ENCODE peak calls at places on chromosomes 1 and 21, in eight cellular contexts. P is K562, V is transverse colon, Q is SK-N-SH, A is ovary, U is tibial nerve, R is suprapubic skin, T is A549. H is an unnamed sample.

GRCh38 chr1:207873055-207873890 is 37.7 kb downstream of the CD34 start:
- DNase-seq in Q (no peak), V (no peak), U (no peak), T (no peak), R (no peak), P (no peak), A (no peak), H (no peak)

GRCh38 chr1:112722601-112723510 is 7.7 kb upstream of the PPM1J start:
- DNase-seq in Q (no peak), U (no peak), R (peak), T (no peak), P (no peak), V (no peak), A (peak), H (no peak)

GRCh38 chr1:2344744-2345296 is 46.5 kb downstream of the MORN1 start:
- DNase-seq in R (peak), T (no peak), A (peak), Q (no peak), P (no peak), U (no peak), V (no peak), H (no peak)

GRCh38 chr1:201146626-201147390 is 7.5 kb downstream of the TMEM9 start:
- DNase-seq in R (peak), A (peak), V (no peak), U (no peak), Q (no peak), P (no peak), T (no peak), H (no peak)

GRCh38 chr1:239293350-239294111 is 92.8 kb upstream of the CHRM3 start:
- DNase-seq in Q (no peak), A (no peak), U (no peak), R (no peak), P (no peak), V (peak), T (no peak), H (no peak)

GRCh38 chr1:109357673-109358072 is 40.0 kb downstream of the SORT1 start:
- DNase-seq in V (no peak), R (no peak), Q (no peak), U (no peak), A (no peak), P (no peak), T (no peak), H (no peak)

GRCh38 chr1:40014253-40014706 is 26.2 kb upstream of the CAP1 start:
- DNase-seq in T (no peak), P (no peak), V (no peak), Q (no peak), R (no peak), U (no peak), A (no peak), H (no peak)

GRCh38 chr1:246602194-246602593 is 35.9 kb downstream of the CNST start:
- DNase-seq in T (no peak), P (no peak), A (no peak), R (no peak), Q (no peak), U (no peak), V (no peak), H (no peak)

GRCh38 chr1:220045356-220046051 is 801 bp downstream of the EPRS1 start:
- DNase-seq in P (peak), A (no peak), R (no peak), Q (peak), U (no peak), T (peak), V (no peak), H (no peak)

GRCh38 chr21:15057290-15057689 is 7.5 kb downstream of the NRIP1 start:
- DNase-seq in R (no peak), V (peak), A (no peak), T (no peak), U (no peak), P (no peak), Q (no peak), H (no peak)

GRCh38 chr1:232012773-232013386 is 386.3 kb downstream of the DISC1 start:
- DNase-seq in Q (no peak), R (no peak), V (peak), P (no peak), T (no peak), A (peak), U (no peak), H (no peak)

GRCh38 chr1:173960625-173961024 is 43.5 kb upstream of the SERPINC1 start:
- DNase-seq in R (no peak), P (no peak), A (no peak), T (no peak), V (no peak), Q (peak), U (no peak), H (no peak)

GRCh38 chr1:242189591-242189990 is 190.7 kb upstream of the MAP1LC3C start:
- DNase-seq in V (no peak), P (no peak), Q (peak), A (no peak), T (peak), U (no peak), R (no peak), H (no peak)

GRCh38 chr1:227786673-227787512 is 28.6 kb upstream of the PRSS38 start:
- DNase-seq in V (peak), T (no peak), Q (peak), P (no peak), U (peak), R (peak), A (no peak), H (peak)

GRCh38 chr1:53754484-53755312 is 15.7 kb upstream of the GLIS1 start:
- DNase-seq in P (peak), Q (peak), R (no peak), U (no peak), A (no peak), T (peak), V (peak), H (no peak)

GRCh38 chr1:206668874-206669410 is 15.8 kb upstream of the MAPKAPK2 start:
- DNase-seq in R (no peak), A (no peak), P (no peak), T (no peak), U (no peak), Q (no peak), V (no peak), H (no peak)
- H3K27ac ChIP-seq in R (no peak), A (no peak), P (no peak), T (no peak), U (no peak), Q (no peak), V (no peak), H (no peak)

GRCh38 chr1:83882906-83883305 is 116.0 kb downstream of the TTLL7 start:
- DNase-seq in Q (no peak), A (no peak), T (peak), R (no peak), P (peak), V (peak), U (no peak), H (no peak)

GRCh38 chr1:83889707-83890106 is 109.2 kb downstream of the TTLL7 start:
- DNase-seq in P (no peak), A (no peak), Q (no peak), T (no peak), V (no peak), R (no peak), U (no peak), H (no peak)

GRCh38 chr1:83887483-83887882 is 111.4 kb downstream of the TTLL7 start:
- DNase-seq in Q (no peak), A (no peak), U (no peak), T (no peak), P (no peak), R (no peak), V (no peak), H (no peak)

DNA sequence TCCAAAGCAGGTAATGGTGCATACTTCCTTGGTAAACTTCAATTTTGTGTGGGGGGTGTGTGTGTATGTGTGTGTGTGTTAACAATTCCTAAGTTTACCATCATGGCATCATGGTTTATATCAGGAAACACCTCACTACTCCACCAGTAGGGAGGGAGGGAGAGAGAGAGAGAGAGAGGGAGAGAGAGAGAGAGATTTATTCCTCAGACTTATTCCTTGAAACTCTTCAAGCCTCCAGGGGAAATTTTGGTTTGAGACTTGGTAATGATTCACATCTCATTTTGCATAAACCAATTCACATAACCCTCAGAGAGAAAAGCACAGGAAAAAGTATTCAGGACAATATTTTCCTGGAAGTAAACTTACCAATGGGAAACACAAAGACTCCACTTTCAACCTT is 115.0 kb downstream of the TTLL7 start:
- DNase-seq in V (no peak), U (no peak), R (no peak), T (no peak), P (no peak), Q (no peak), A (no peak), H (no peak)
- TF ChIP-seq EP300 in V (no peak), U (no peak), R (no peak), T (no peak), P (no peak), Q (no peak), A (no peak), H (no peak)

GRCh38 chr1:166169182-166169581 is 2.4 kb upstream of the FAM78B start:
- DNase-seq in P (no peak), T (no peak), A (no peak), U (no peak), R (no peak), Q (no peak), V (no peak), H (no peak)

GRCh38 chr1:166166701-166167394 is at the start of gene FAM78B:
- DNase-seq in P (peak), U (peak), Q (peak), V (peak), T (peak), A (peak), R (peak), H (peak)

GRCh38 chr1:166166400-166166699 is 451 bp downstream of the FAM78B start:
- DNase-seq in V (no peak), P (no peak), U (no peak), T (no peak), A (no peak), R (no peak), Q (no peak), H (no peak)

GRCh38 chr1:166165661-166166399 is 971 bp downstream of the FAM78B start:
- DNase-seq in V (peak), Q (peak), A (peak), P (no peak), R (no peak), U (no peak), T (peak), H (no peak)

DNA sequence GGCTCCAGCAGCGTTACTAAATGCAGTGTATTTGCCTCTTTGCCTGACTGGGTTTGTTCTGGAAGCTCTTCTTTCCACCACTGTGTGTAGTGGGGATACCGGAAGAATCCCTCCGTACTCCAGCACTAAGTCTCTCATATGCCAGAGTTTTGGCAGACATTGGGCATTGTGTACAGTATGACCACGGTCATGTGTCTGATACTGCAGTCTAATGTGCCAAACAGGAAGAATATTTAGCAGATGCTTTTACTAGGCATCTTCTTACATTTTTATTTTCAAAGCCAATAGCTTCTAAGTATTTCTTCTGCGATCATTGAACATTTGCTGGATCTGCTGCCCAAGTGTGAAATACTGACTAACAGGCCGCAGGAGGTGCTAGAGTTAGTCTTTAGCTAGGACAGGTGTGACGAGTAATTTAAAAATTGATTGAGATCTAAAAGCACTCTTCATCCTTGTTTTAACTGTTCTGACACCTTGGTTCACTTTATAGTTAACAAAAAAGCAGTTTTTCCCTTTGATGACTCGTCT is 658 bp upstream of the FAM78B start:
- DNase-seq in A (no peak), V (no peak), P (no peak), R (no peak), T (no peak), U (no peak), Q (no peak), H (no peak)
- H3K27ac ChIP-seq in A (no peak), V (peak), P (no peak), R (peak), T (peak), U (no peak), Q (no peak), H (peak)

DNA sequence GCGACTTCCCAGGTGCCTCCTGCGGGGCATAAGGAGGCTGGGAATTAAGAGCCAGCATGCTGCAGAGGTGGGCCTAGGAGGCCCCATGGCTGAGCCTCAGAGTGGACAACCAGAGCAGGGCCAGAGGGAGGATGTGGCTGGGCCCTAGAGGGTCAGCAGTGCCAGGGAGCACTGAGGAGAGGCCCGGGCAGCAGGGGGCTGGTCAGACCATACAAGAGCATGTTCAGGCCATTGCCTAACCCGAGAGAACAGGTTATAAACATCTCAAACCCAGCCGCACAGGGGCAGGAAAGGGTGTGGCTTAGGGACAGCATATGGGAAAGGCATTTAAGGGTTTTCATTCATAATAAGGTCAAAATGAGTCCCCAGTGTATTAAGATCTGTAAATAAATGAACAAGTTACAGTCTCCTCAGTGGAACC is 51.1 kb downstream of the IER5 start:
- DNase-seq in U (no peak), P (no peak), R (peak), A (no peak), T (peak), Q (no peak), V (no peak), H (no peak)
- TF ChIP-seq EP300 in U (no peak), P (no peak), R (no peak), A (no peak), T (no peak), Q (no peak), V (no peak), H (no peak)

DNA sequence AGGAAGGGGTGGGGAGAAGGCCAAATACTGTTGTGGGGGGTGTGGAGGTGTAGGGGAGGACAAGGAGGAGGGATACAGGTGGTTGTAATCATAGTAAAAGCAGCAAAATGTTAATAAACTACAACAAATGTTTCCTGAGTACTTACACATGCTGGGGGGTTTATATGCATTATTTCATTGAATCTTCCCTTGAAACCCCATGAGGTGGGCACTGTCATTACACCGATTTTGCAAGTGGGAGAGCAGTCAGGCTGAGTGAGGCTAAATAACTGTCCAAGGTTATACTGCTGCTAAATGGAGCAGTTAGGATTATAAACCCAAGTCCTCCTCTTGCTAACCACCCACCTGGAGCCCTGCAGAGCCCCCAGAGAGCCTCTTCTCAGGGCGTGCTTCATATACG is 14.4 kb upstream of the GRHL3 start:
- DNase-seq in P (no peak), V (no peak), R (no peak), U (no peak), Q (no peak), T (no peak), A (no peak), H (no peak)
- H3K27ac ChIP-seq in P (no peak), V (no peak), R (no peak), U (no peak), Q (no peak), T (no peak), A (no peak), H (no peak)